ENCODE peak calls at places on chromosomes 13 and 19, in ten cellular contexts. N is LNCaP clone FGC, O is endothelial cell, T is lower lobe of right lung, E is WTC11, F is OCI-LY7, C is cardiac fibroblast, V is PC-9, G is kidney epithelial cell, P is tibial nerve. M is an unnamed sample.

GRCh38 chr13:34611678-34612077 is 330.4 kb upstream of the NBEA start:
- DNase-seq in N (no peak), P (no peak), O (no peak), E (no peak), C (no peak), T (no peak), V (no peak), F (no peak), G (peak; percentile 5), M (no peak)

GRCh38 chr19:47035127-47035494 is 13.3 kb downstream of the TMEM160 start:
- DNase-seq in P (no peak), O (no peak), E (peak; percentile 56), C (no peak), V (no peak), F (peak; percentile 85), T (no peak), G (no peak), N (no peak), M (no peak)

GRCh38 chr13:92390217-92390616 is 836.4 kb upstream of the GPC6 start:
- DNase-seq in O (no peak), V (no peak), C (no peak), T (no peak), N (peak; percentile 22), G (peak; percentile 1), E (no peak), P (no peak), F (no peak), M (no peak)

GRCh38 chr13:88217372-88217771 is 546.2 kb downstream of the SLITRK5 start:
- DNase-seq in G (peak; percentile 19), F (no peak), O (no peak), P (no peak), E (no peak), V (no peak), N (no peak), T (no peak), C (no peak), M (no peak)

GRCh38 chr13:27133889-27134288 is 37.7 kb downstream of the USP12 start:
- DNase-seq in E (no peak), V (no peak), G (no peak), O (no peak), F (no peak), P (no peak), C (no peak), N (no peak), T (no peak), M (no peak)

GRCh38 chr19:49395581-49396407 is 7.7 kb downstream of the KASH5 start:
- DNase-seq in N (no peak), P (no peak), E (no peak), T (peak; percentile 74), G (no peak), C (no peak), O (no peak), F (no peak), V (no peak), M (no peak)

GRCh38 chr13:45200701-45201230 is at the start of gene KCTD4:
- DNase-seq in E (no peak), P (no peak), T (no peak), G (no peak), V (no peak), C (peak; percentile 39), N (no peak), O (no peak), F (no peak), M (no peak)

GRCh38 chr13:42594577-42595571 is 20.9 kb downstream of the TNFSF11 start:
- DNase-seq in G (no peak), C (peak; percentile 97), P (peak; percentile 65), E (peak; percentile 60), N (peak; percentile 23), V (peak; percentile 33), F (peak; percentile 71), O (peak; percentile 56), T (no peak), M (peak; percentile 45)

GRCh38 chr19:45130236-45130635 is 30.5 kb downstream of the NKPD1 start:
- DNase-seq in C (no peak), N (no peak), E (no peak), F (no peak), O (no peak), G (no peak), T (no peak), P (no peak), V (no peak), M (no peak)

GRCh38 chr19:45133661-45134060 is 27.1 kb downstream of the NKPD1 start:
- DNase-seq in V (no peak), T (no peak), F (no peak), N (no peak), O (no peak), E (no peak), P (no peak), C (no peak), G (no peak), M (no peak)

GRCh38 chr19:45128806-45129205 is 32.0 kb downstream of the NKPD1 start:
- DNase-seq in P (no peak), F (no peak), T (no peak), E (no peak), O (no peak), V (no peak), C (no peak), G (no peak), N (no peak), M (no peak)

GRCh38 chr19:45128109-45128508 is 32.7 kb downstream of the NKPD1 start:
- DNase-seq in O (no peak), C (no peak), N (no peak), V (no peak), F (no peak), E (no peak), P (no peak), T (no peak), G (no peak), M (no peak)

DNA sequence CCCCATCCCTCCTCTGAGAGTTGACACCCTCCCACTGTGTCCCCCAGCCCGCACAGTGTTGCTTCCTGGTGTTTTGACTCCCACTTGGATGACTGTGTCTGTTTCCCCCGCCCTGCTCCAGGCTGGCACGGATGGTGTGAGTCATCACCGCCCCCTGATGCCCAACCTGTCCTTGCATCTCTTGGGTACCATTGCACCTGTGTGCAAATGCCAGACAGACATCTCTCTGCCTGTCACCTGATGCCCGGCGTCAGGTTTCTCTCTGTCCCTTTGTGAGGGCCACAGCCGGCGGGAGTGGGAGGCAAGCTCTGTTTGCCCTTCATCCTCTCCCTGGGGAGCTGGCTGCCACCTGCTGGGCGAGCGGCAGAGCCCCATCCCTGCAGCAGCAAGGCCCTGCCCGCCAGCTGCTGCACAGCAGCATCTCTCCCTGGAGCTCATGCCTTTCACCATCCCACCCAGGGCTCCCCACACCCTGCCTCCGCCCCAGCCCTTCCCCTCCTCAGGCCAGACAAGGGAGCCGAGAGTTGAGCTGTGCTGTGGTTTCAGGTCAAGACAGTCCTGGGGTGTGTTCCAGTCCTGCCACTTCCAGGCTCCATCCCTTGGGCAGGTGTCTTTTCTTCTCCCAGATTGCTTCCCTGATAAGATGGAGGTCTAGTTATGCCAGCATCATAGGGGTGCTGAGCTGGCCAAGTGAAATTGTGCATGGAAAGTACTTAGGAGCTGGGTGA is 29.7 kb downstream of the NKPD1 start:
- DNase-seq in P (no peak), O (no peak), F (peak; percentile 89), V (peak; percentile 64), C (no peak), N (no peak), E (no peak), T (no peak), G (peak; percentile 34), M (peak; percentile 83)
- TF ChIP-seq CTCF in P (no peak), O (no peak), F (peak; percentile 82), V (peak; percentile 56), C (no peak), N (peak; percentile 38), E (no peak), T (no peak), G (peak; percentile 56), M (peak; percentile 70)

DNA sequence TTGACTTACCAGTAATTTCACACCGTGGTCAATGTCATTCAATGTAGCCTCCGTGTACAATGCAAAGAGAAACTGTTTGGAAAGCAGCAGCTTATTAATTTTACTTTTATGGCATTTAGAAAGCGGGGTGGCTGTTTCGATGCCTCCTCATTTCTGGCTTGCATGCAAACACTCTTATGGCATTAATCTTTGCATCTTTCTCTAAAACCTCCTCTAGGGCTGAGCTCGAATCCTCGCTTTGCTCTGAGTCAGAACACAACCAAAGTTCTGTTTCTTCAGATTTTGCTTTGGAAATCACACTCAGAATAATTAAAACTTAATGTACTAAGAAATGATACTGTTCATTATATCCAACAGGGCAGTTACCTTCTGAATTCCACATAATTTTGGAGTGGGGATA is 77.0 kb downstream of the ZNF536 start:
- DNase-seq in C (no peak), F (no peak), V (no peak), O (no peak), T (no peak), G (no peak), E (no peak), P (no peak), N (no peak), M (no peak)
- TF ChIP-seq CTCF in C (no peak), F (no peak), V (no peak), O (no peak), T (no peak), G (no peak), E (no peak), P (no peak), N (no peak), M (no peak)

GRCh38 chr19:34017024-34017423 is 155.3 kb upstream of the LSM14A start:
- DNase-seq in C (no peak), N (peak; percentile 31), T (no peak), P (no peak), O (no peak), V (no peak), F (no peak), E (no peak), G (no peak), M (no peak)

GRCh38 chr19:34023381-34023780 is 148.9 kb upstream of the LSM14A start:
- DNase-seq in O (no peak), P (no peak), C (no peak), T (no peak), E (no peak), V (no peak), G (no peak), N (no peak), F (no peak), M (no peak)

GRCh38 chr19:34018546-34018945 is 153.8 kb upstream of the LSM14A start:
- DNase-seq in G (no peak), N (no peak), V (no peak), T (no peak), O (no peak), E (no peak), F (no peak), P (no peak), C (no peak), M (no peak)
- TF ChIP-seq CTCF in G (no peak), N (no peak), V (no peak), T (no peak), O (no peak), E (no peak), F (no peak), P (no peak), C (no peak), M (no peak)

DNA sequence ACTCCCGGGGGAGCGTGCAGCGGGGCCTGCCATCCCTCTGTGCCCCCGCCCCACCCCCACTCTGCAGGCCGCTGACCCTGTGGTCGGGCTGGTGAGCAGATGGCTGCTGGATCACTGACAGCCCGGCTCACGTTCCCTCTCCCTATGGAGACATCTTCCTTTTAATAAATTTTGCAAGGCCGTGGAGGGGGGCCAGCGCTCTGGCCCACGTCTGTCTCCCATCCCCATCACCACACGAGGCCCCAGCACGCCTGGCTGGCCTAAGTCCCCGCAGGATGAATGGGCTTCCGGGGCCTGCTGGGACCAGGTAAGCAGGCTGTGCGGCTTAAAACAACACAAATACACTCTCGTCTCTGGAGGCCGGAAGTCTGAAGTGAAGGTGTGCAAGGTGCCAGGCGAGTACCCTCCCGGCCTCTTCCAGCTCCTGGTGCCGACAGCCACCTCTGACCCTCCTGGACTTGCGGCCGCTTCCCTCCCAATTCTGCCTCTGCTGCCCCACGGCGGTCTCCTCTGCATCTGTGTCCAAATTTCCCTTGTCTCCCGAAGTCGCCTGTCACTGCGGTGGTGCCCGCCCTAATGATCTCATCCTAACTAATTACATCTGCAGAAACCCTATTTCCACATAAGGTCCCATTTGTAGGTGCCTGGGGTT is 8.3 kb upstream of the PTBP1 start:
- DNase-seq in F (no peak), N (no peak), C (no peak), E (no peak), V (no peak), T (no peak), O (no peak), G (no peak), P (no peak), M (no peak)
- TF ChIP-seq CTCF in F (no peak), N (no peak), C (no peak), E (no peak), V (no peak), T (no peak), O (no peak), G (no peak), P (no peak), M (no peak)

M was measured in Calu3.